ENCODE peak calls at places on chromosomes 5 and 9, in seven cellular contexts. T, A, Q, Y, D, X and L are unnamed samples.

GRCh38 chr5:180340856-180341255 is 12.3 kb downstream of the GFPT2 start:
- DNase-seq in T (no peak), A (no peak), Q (no peak), Y (no peak), D (no peak), X (no peak), L (no peak)

GRCh38 chr5:122142480-122142879 is 13.1 kb downstream of the ZNF474 start:
- DNase-seq in T (no peak), A (no peak), Q (no peak), Y (no peak), D (peak; percentile 31), X (no peak), L (no peak)

GRCh38 chr9:7001571-7001970 is 243.8 kb downstream of the KDM4C start:
- DNase-seq in T (no peak), A (no peak), Q (no peak), Y (no peak), D (no peak), X (no peak), L (no peak)

GRCh38 chr9:127567119-127567897 is 44.8 kb upstream of the STXBP1 start:
- DNase-seq in T (peak; percentile 88), A (peak; percentile 56), Q (no peak), Y (peak; percentile 69), D (peak; percentile 48), X (no peak), L (no peak)

GRCh38 chr5:62133426-62133825 is 172.6 kb upstream of the KIF2A start:
- DNase-seq in T (no peak), A (no peak), Q (no peak), Y (no peak), D (no peak), X (no peak), L (no peak)

GRCh38 chr5:177447611-177448243 is 1.1 kb downstream of the PRR7 start:
- DNase-seq in T (peak; percentile 54), A (no peak), Q (no peak), Y (peak; percentile 66), D (peak; percentile 74), X (peak; percentile 28), L (no peak)

GRCh38 chr9:129464972-129465833 is 155.7 kb downstream of the C9orf50 start:
- DNase-seq in T (no peak), A (peak; percentile 60), Q (no peak), Y (peak; percentile 46), D (peak; percentile 38), X (no peak), L (no peak)

GRCh38 chr9:128159073-128159783 is 837 bp upstream of the BBLN start:
- DNase-seq in T (peak; percentile 48), A (peak; percentile 47), Q (peak; percentile 64), Y (no peak), D (no peak), X (peak; percentile 98), L (no peak)

GRCh38 chr5:176533894-176534611 is 3.1 kb downstream of the RNF44 start:
- DNase-seq in T (peak; percentile 69), A (no peak), Q (peak; percentile 64), Y (no peak), D (no peak), X (peak; percentile 79), L (no peak)

GRCh38 chr5:91754990-91755389 is 371.9 kb upstream of the ARRDC3 start:
- DNase-seq in T (no peak), A (no peak), Q (no peak), Y (no peak), D (no peak), X (no peak), L (no peak)

GRCh38 chr5:32132757-32133156 is 41.4 kb downstream of the GOLPH3 start:
- DNase-seq in T (no peak), A (no peak), Q (no peak), Y (no peak), D (no peak), X (no peak), L (no peak)

GRCh38 chr9:91820126-91820750 is 129.8 kb downstream of the ROR2 start:
- DNase-seq in T (no peak), A (no peak), Q (no peak), Y (no peak), D (no peak), X (no peak), L (no peak)

GRCh38 chr9:124372038-124372437 is 43.2 kb downstream of the PSMB7 start:
- DNase-seq in T (no peak), A (no peak), Q (no peak), Y (no peak), D (peak; percentile 39), X (no peak), L (no peak)

GRCh38 chr9:79046401-79046800 is 525.4 kb upstream of the TLE4 start:
- DNase-seq in T (no peak), A (no peak), Q (no peak), Y (no peak), D (no peak), X (no peak), L (no peak)

GRCh38 chr5:158590936-158591863 is 508.5 kb downstream of the EBF1 start:
- DNase-seq in T (no peak), A (peak; percentile 23), Q (no peak), Y (peak; percentile 45), D (peak; percentile 21), X (no peak), L (no peak)

GRCh38 chr5:128464596-128464995 is 73.4 kb downstream of the FBN2 start:
- DNase-seq in T (no peak), A (no peak), Q (no peak), Y (peak; percentile 6), D (no peak), X (no peak), L (no peak)

GRCh38 chr9:17839744-17840143 is 260.9 kb downstream of the SH3GL2 start:
- DNase-seq in T (no peak), A (no peak), Q (no peak), Y (no peak), D (no peak), X (no peak), L (no peak)

GRCh38 chr9:17833846-17834245 is 255.0 kb downstream of the SH3GL2 start:
- DNase-seq in T (no peak), A (no peak), Q (no peak), Y (no peak), D (no peak), X (no peak), L (no peak)

GRCh38 chr9:17843236-17843635 is 264.4 kb downstream of the SH3GL2 start:
- DNase-seq in T (no peak), A (no peak), Q (no peak), Y (no peak), D (no peak), X (no peak), L (no peak)

GRCh38 chr9:17832812-17833211 is 253.9 kb downstream of the SH3GL2 start:
- DNase-seq in T (no peak), A (no peak), Q (no peak), Y (no peak), D (peak; percentile 44), X (no peak), L (no peak)

GRCh38 chr9:17837931-17838330 is 259.1 kb downstream of the SH3GL2 start:
- DNase-seq in T (no peak), A (no peak), Q (no peak), Y (no peak), D (peak; percentile 20), X (no peak), L (no peak)
- TF ChIP-seq CTCF in T (no peak), A (no peak), Q (no peak), Y (no peak), D (peak; percentile 14), X (no peak), L (no peak)

DNA sequence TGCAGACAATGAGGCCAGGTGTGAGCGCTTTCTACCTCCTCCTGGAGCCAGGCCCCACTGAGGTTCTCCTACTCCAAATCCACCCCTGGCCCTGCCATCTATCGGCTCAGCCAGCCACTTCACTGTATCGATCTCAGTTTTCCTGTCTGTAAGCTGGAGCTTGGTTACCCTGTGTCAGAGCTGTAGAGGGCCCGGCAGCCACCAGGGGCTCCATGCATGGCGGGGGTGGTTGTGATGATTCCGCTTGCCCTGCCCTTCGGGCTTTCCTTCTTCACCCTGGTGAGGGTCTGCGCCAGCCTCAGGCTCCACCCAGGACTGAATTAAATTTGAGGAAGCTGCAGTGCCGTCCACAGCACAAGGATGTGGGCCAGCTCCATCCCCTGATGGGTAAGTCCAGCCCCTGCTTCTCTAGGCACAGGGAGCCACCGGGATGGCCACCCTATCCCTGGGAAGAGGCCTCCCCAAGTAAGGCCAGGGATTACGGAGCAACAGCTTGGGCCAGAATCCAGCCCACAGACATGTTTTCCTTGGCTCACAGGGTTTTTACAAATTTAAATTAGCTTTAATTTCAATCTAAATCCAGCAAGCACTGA is 89.0 kb upstream of the FBXW11 start:
- DNase-seq in T (no peak), A (no peak), Q (no peak), Y (no peak), D (no peak), X (no peak), L (no peak)
- TF ChIP-seq CTCF in T (no peak), A (no peak), Q (no peak), Y (no peak), D (no peak), X (no peak), L (no peak)

DNA sequence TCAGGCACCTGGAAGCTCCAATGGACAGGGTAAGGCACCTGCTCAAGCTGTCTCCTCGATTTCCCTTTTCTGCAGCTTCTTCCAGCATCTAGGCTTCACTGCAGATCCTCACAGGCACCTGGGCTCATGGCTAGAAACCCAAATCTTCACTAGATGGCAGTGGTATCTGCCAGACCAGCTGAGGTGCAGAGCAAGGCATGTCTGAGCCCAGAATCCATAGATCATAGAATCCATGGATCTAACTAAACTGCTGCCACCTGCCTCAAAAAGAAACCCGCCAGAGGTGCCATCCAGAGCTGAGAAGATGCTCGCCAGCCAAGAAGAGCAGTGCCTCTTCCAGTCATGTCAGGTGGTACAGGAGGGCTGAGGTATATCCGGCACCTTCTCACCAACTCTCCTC is 6.9 kb downstream of the SHC3 start:
- DNase-seq in T (no peak), A (no peak), Q (no peak), Y (no peak), D (no peak), X (no peak), L (no peak)
- TF ChIP-seq CTCF in T (no peak), A (no peak), Q (no peak), Y (no peak), D (peak; percentile 8), X (no peak), L (no peak)

GRCh38 chr9:137211532-137211931 is 6.0 kb downstream of the NDOR1 start:
- DNase-seq in T (no peak), A (no peak), Q (no peak), Y (no peak), D (no peak), X (no peak), L (no peak)

GRCh38 chr9:137215196-137215986 is 6.6 kb downstream of the RNF208 start:
- DNase-seq in T (no peak), A (no peak), Q (no peak), Y (no peak), D (no peak), X (no peak), L (no peak)

GRCh38 chr9:137214620-137215019 is 7.4 kb downstream of the RNF208 start:
- DNase-seq in T (no peak), A (no peak), Q (no peak), Y (no peak), D (no peak), X (no peak), L (no peak)

GRCh38 chr9:137213160-137214060 is 7.9 kb downstream of the NDOR1 start:
- DNase-seq in T (no peak), A (no peak), Q (no peak), Y (no peak), D (no peak), X (no peak), L (no peak)

DNA sequence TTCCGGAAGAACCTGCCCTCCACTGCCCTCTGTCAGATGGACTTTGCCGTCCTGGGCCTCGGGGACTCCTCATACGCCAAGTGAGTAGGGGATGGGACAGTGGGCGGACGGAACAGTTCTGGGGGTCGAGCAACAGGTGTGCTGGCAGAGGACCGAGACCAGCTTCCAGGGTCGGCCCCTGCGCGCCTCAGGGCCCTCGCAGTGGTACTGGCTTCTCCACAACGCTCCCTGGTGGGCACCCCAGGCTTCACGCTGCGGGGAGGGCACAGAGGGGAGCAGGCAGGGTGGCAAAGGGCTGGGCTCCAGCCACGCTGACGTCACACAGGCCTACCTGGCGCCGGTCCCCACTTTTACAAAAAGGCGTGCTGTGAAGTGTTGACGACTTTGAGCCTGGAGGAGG is 7.0 kb downstream of the NDOR1 start:
- DNase-seq in T (no peak), A (no peak), Q (no peak), Y (no peak), D (no peak), X (no peak), L (no peak)
- TF ChIP-seq CTCF in T (no peak), A (no peak), Q (no peak), Y (no peak), D (no peak), X (no peak), L (no peak)